ENCODE peak calls at places on chromosomes 16 and 17, in ten cellular contexts. I is dorsolateral prefrontal cortex; P is cardiac muscle cell; H is foreskin keratinocyte; T is lower leg skin; U is transverse colon; D is cardiac fibroblast; C is GM12865; S is activated CD8-positive, alpha-beta T cell treated with anti-CD3 and anti-CD28 coated beads for 36 hours; M is astrocyte of the spinal cord. R is an unnamed sample.

GRCh38 chr17:55527520-55528118 is 16.4 kb upstream of the SMIM36 start:
- DNase-seq in I (peak), P (peak), H (peak), T (peak), U (no peak), D (peak), C (peak), S (peak), M (peak), R (no peak)

GRCh38 chr17:78107457-78107856 is 21.1 kb downstream of the TMC6 start:
- DNase-seq in I (no peak), P (no peak), H (no peak), T (no peak), U (no peak), D (no peak), C (no peak), S (peak), M (no peak), R (peak)

GRCh38 chr16:89283449-89283848 is 65.9 kb downstream of the ZNF778 start:
- DNase-seq in I (no peak), P (no peak), H (no peak), T (no peak), U (no peak), D (no peak), C (no peak), S (no peak), M (no peak), R (no peak)

GRCh38 chr17:58244958-58245357 is 6.6 kb downstream of the LPO start:
- DNase-seq in I (no peak), P (no peak), H (no peak), T (no peak), U (no peak), D (no peak), C (no peak), S (no peak), M (no peak), R (no peak)

GRCh38 chr17:18951941-18952842 is at the start of gene SLC5A10:
- DNase-seq in I (no peak), P (no peak), H (no peak), T (no peak), U (no peak), D (no peak), C (no peak), S (no peak), M (no peak), R (peak)

GRCh38 chr16:30649725-30650368 is 913 bp upstream of the PRR14 start:
- DNase-seq in I (no peak), P (no peak), H (no peak), T (no peak), U (no peak), D (no peak), C (no peak), S (peak), M (peak), R (peak)

GRCh38 chr16:23607740-23608139 is 11.6 kb upstream of the NDUFAB1 start:
- DNase-seq in I (no peak), P (peak), H (no peak), T (no peak), U (no peak), D (peak), C (no peak), S (no peak), M (no peak), R (no peak)

GRCh38 chr17:53119773-53120172 is 703.0 kb upstream of the KIF2B start:
- DNase-seq in I (no peak), P (no peak), H (no peak), T (no peak), U (no peak), D (no peak), C (no peak), S (no peak), M (no peak), R (no peak)

GRCh38 chr16:46975165-46975564 is 1.7 kb upstream of the DNAJA2 start:
- DNase-seq in I (no peak), P (no peak), H (no peak), T (no peak), U (no peak), D (no peak), C (no peak), S (no peak), M (no peak), R (no peak)

GRCh38 chr17:36608280-36608679 is 6.9 kb downstream of the MRM1 start:
- DNase-seq in I (no peak), P (no peak), H (no peak), T (no peak), U (no peak), D (no peak), C (no peak), S (no peak), M (no peak), R (no peak)

GRCh38 chr17:40576113-40576740 is 11.0 kb upstream of the CCR7 start:
- DNase-seq in I (no peak), P (no peak), H (no peak), T (no peak), U (no peak), D (no peak), C (no peak), S (no peak), M (no peak), R (no peak)

GRCh38 chr16:75378616-75379015 is 54.7 kb downstream of the CFDP1 start:
- DNase-seq in I (no peak), P (no peak), H (no peak), T (no peak), U (no peak), D (no peak), C (no peak), S (no peak), M (no peak), R (no peak)

GRCh38 chr17:17533901-17534441 is 37.8 kb upstream of the RASD1 start:
- DNase-seq in I (no peak), P (no peak), H (no peak), T (no peak), U (peak), D (no peak), C (no peak), S (no peak), M (no peak), R (no peak)

GRCh38 chr17:72305964-72306551 is 185.2 kb downstream of the SOX9 start:
- DNase-seq in I (no peak), P (peak), H (no peak), T (no peak), U (no peak), D (peak), C (no peak), S (no peak), M (peak), R (no peak)

GRCh38 chr17:21245703-21246102 is 7.5 kb downstream of the NATD1 start:
- DNase-seq in I (no peak), P (no peak), H (no peak), T (no peak), U (no peak), D (no peak), C (no peak), S (no peak), M (no peak), R (no peak)

GRCh38 chr17:56320443-56320842 is 167.2 kb downstream of the ANKFN1 start:
- DNase-seq in I (no peak), P (no peak), H (no peak), T (no peak), U (no peak), D (no peak), C (no peak), S (no peak), M (no peak), R (no peak)

GRCh38 chr17:30300803-30301202 is 9.1 kb upstream of the BLMH start:
- DNase-seq in I (no peak), P (no peak), H (no peak), T (no peak), U (no peak), D (no peak), C (no peak), S (no peak), M (no peak), R (no peak)

GRCh38 chr17:20155258-20156195 is 146.4 kb downstream of the SPECC1 start:
- DNase-seq in I (peak), P (peak), H (peak), T (peak), U (peak), D (peak), C (peak), S (peak), M (peak), R (peak)

GRCh38 chr17:78716814-78717393 is 65.2 kb downstream of the CYTH1 start:
- DNase-seq in I (peak), P (peak), H (peak), T (peak), U (peak), D (peak), C (peak), S (peak), M (peak), R (peak)

GRCh38 chr17:16941643-16942042 is 30.3 kb downstream of the TNFRSF13B start:
- DNase-seq in I (no peak), P (peak), H (no peak), T (no peak), U (no peak), D (peak), C (no peak), S (no peak), M (no peak), R (no peak)

GRCh38 chr17:43671075-43671692 is 9.5 kb upstream of the MEOX1 start:
- DNase-seq in I (no peak), P (no peak), H (no peak), T (no peak), U (no peak), D (peak), C (no peak), S (no peak), M (no peak), R (no peak)

GRCh38 chr17:38449364-38449763 is 21.1 kb downstream of the ARHGAP23 start:
- DNase-seq in I (no peak), P (no peak), H (peak), T (peak), U (no peak), D (peak), C (no peak), S (no peak), M (no peak), R (no peak)

GRCh38 chr16:88005968-88006367 is 54.7 kb downstream of the BANP start:
- DNase-seq in I (no peak), P (no peak), H (no peak), T (no peak), U (no peak), D (no peak), C (no peak), S (no peak), M (no peak), R (no peak)

GRCh38 chr17:4229627-4230026 is 34.2 kb downstream of the ANKFY1 start:
- DNase-seq in I (no peak), P (peak), H (peak), T (peak), U (peak), D (peak), C (no peak), S (no peak), M (peak), R (no peak)

GRCh38 chr16:35552763-35553162 is 2093.4 kb downstream of the TP53TG3F start:
- DNase-seq in I (no peak), P (no peak), H (no peak), T (no peak), U (no peak), D (no peak), C (no peak), S (no peak), M (no peak), R (no peak)

GRCh38 chr17:2241823-2242222 is 61.8 kb downstream of the SMG6 start:
- DNase-seq in I (no peak), P (peak), H (no peak), T (no peak), U (no peak), D (peak), C (no peak), S (no peak), M (peak), R (no peak)

GRCh38 chr17:39485555-39485954 is 24.3 kb downstream of the CDK12 start:
- DNase-seq in I (no peak), P (peak), H (peak), T (no peak), U (no peak), D (peak), C (no peak), S (no peak), M (peak), R (no peak)

GRCh38 chr16:65769055-65769465 is 597.4 kb upstream of the CDH5 start:
- DNase-seq in I (no peak), P (peak), H (peak), T (no peak), U (no peak), D (peak), C (peak), S (no peak), M (no peak), R (no peak)

GRCh38 chr17:8120520-8121443 is 2.5 kb upstream of the ALOXE3 start:
- DNase-seq in I (peak), P (peak), H (peak), T (peak), U (peak), D (peak), C (peak), S (peak), M (peak), R (peak)

GRCh38 chr17:46035112-46035818 is 36.2 kb downstream of the STH start:
- DNase-seq in I (no peak), P (no peak), H (no peak), T (no peak), U (no peak), D (no peak), C (peak), S (peak), M (peak), R (no peak)

GRCh38 chr17:31582151-31582907 is 190.9 kb downstream of the RAB11FIP4 start:
- DNase-seq in I (no peak), P (peak), H (no peak), T (no peak), U (peak), D (peak), C (peak), S (peak), M (peak), R (peak)

GRCh38 chr17:48555183-48555615 is 10.3 kb upstream of the HOXB2 start:
- DNase-seq in I (no peak), P (peak), H (peak), T (no peak), U (no peak), D (peak), C (peak), S (no peak), M (peak), R (no peak)

GRCh38 chr17:28499366-28499668 is 6.8 kb upstream of the FOXN1 start:
- DNase-seq in I (no peak), P (no peak), H (no peak), T (no peak), U (peak), D (no peak), C (no peak), S (no peak), M (no peak), R (no peak)

GRCh38 chr17:17362531-17362930 is 59.4 kb downstream of the NT5M start:
- DNase-seq in I (no peak), P (no peak), H (no peak), T (no peak), U (no peak), D (no peak), C (no peak), S (no peak), M (no peak), R (peak)

GRCh38 chr17:15261063-15261817 is 3.9 kb downstream of the PMP22 start:
- DNase-seq in I (peak), P (peak), H (peak), T (no peak), U (peak), D (peak), C (no peak), S (peak), M (peak), R (peak)

GRCh38 chr17:7237761-7238417 is 1.4 kb downstream of the PHF23 start:
- DNase-seq in I (peak), P (peak), H (no peak), T (no peak), U (peak), D (peak), C (peak), S (peak), M (peak), R (peak)

GRCh38 chr16:66801320-66802105 is at the start of gene TERB1:
- DNase-seq in I (no peak), P (no peak), H (no peak), T (no peak), U (no peak), D (no peak), C (peak), S (no peak), M (no peak), R (peak)

GRCh38 chr16:51392651-51393187 is 241.6 kb upstream of the SALL1 start:
- DNase-seq in I (no peak), P (peak), H (no peak), T (peak), U (no peak), D (peak), C (no peak), S (no peak), M (peak), R (no peak)

GRCh38 chr17:31494259-31495048 is 103.0 kb downstream of the RAB11FIP4 start:
- DNase-seq in I (no peak), P (no peak), H (peak), T (no peak), U (peak), D (no peak), C (peak), S (peak), M (no peak), R (peak)

DNA sequence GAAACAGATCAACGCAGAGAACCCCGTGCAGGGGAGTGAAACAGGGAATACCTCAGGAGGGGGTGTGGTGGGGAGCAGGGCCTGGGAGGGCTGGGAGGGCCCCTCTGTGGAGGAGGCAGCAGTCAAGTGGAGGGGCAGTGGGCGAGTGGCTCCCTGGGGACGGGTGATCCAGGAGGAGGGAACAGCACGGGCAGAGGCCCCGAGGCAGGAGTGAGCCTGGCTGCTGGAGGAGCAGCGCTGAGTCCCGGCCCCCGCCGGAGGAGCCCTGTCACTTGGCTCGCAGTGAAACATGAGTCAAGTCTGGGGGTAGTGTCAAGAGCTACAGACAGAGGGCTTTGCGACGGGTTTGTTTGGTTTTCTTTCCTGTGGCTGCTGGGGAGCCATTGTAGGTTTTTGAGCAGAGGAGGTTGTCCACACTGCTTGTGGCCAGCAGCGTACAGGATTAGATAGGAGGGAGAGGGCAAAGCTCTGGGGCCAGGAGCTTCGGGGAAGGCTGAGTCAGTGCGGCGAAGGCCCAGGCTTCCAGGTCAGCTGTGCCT is 115.7 kb upstream of the CIBAR2 start:
- DNase-seq in I (no peak), P (peak), H (no peak), T (no peak), U (no peak), D (peak), C (peak), S (no peak), M (peak), R (no peak)
- TF ChIP-seq CTCF in I (no peak), P (peak), H (peak), T (no peak), U (no peak), D (peak), C (no peak), S (no peak), M (peak), R (no peak)

DNA sequence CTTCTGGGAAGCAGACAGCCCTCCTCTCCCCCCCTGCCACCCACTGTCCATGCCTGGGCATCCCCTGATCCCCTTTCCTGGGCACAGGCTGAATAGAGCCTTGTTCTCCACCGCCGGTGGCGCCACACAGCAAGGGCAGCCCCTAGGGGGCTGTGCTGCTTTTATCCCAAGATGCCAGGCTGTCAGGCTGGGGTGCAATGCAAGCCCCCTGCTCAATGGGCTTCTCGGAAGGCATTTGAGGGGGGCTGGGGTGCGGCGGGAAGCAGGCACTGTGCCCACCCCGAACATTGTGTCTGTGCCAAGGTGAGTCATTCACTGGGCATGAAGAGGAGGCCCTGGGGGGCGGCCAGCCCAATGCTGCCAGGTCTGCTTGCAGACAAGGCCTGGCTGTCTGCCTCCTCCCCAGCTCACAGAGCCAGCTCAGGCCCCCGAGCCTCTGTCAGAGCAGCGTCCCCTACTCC is 1.5 kb upstream of the GFAP start:
- DNase-seq in I (peak), P (peak), H (no peak), T (no peak), U (peak), D (peak), C (no peak), S (no peak), M (peak), R (peak)
- TF ChIP-seq CTCF in I (no peak), P (no peak), H (peak), T (no peak), U (no peak), D (no peak), C (no peak), S (no peak), M (peak), R (no peak)

DNA sequence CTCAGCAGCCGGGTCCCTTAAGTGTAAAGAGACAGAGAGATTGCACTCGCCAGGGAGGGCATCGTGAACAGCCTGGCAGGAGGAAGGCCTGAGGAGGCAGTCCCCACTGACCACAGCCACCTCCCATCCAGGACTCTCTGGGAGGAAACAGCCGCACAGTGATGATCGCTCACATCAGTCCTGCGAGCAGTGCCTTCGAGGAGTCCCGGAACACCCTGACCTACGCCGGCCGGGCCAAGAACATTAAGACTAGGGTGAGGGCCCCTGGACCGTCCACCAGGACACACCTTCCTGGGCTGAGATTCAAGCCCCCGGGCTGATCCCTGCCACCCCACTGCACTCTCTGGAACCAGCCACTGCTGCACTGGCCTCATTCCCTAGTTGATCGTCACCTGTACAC is 14.0 kb downstream of the BTBD17 start:
- DNase-seq in I (no peak), P (no peak), H (no peak), T (no peak), U (no peak), D (no peak), C (no peak), S (no peak), M (no peak), R (no peak)
- TF ChIP-seq CTCF in I (no peak), P (no peak), H (no peak), T (no peak), U (no peak), D (no peak), C (no peak), S (no peak), M (no peak), R (no peak)

GRCh38 chr17:5798104-5798503 is 213.8 kb upstream of the NLRP1 start:
- DNase-seq in I (no peak), P (no peak), H (no peak), T (no peak), U (no peak), D (no peak), C (no peak), S (no peak), M (no peak), R (no peak)

GRCh38 chr17:5797447-5797846 is 213.1 kb upstream of the NLRP1 start:
- DNase-seq in I (no peak), P (no peak), H (no peak), T (no peak), U (no peak), D (no peak), C (no peak), S (no peak), M (no peak), R (no peak)

GRCh38 chr17:5793157-5793556 is 208.8 kb upstream of the NLRP1 start:
- DNase-seq in I (no peak), P (no peak), H (no peak), T (no peak), U (no peak), D (no peak), C (no peak), S (peak), M (no peak), R (no peak)

GRCh38 chr17:5794881-5795486 is 210.7 kb upstream of the NLRP1 start:
- DNase-seq in I (no peak), P (no peak), H (no peak), T (no peak), U (no peak), D (no peak), C (peak), S (no peak), M (no peak), R (no peak)

GRCh38 chr17:5793899-5794298 is 209.6 kb upstream of the NLRP1 start:
- DNase-seq in I (no peak), P (no peak), H (no peak), T (no peak), U (no peak), D (no peak), C (peak), S (no peak), M (peak), R (no peak)
- TF ChIP-seq CTCF in I (no peak), P (no peak), H (peak), T (no peak), U (no peak), D (peak), C (peak), S (no peak), M (peak), R (peak)